ENCODE peak calls at places on chromosomes 16 and 17, in eight cellular contexts. W is MG63, D is nephron progenitor cell, V is mucosa of gallbladder, R is iPS DF 6.9, O is BJ, S is tibial nerve, J is Caki2. Y is an unnamed sample.

GRCh38 chr16:74605746-74606520 is 981 bp downstream of the GLG1 start:
- DNase-seq in W (no peak), D (no peak), V (peak), R (no peak), O (no peak), S (no peak), J (no peak), Y (no peak)

GRCh38 chr17:58120195-58120822 is 27.9 kb upstream of the OR4D1 start:
- DNase-seq in W (peak), D (peak), V (peak), R (no peak), O (no peak), S (peak), J (peak), Y (peak)

GRCh38 chr17:75763613-75764416 is 1.2 kb downstream of the GALK1 start:
- DNase-seq in W (no peak), D (no peak), V (no peak), R (no peak), O (no peak), S (no peak), J (no peak), Y (no peak)

GRCh38 chr16:67393111-67393789 is at the start of gene TPPP3:
- DNase-seq in W (no peak), D (peak), V (peak), R (no peak), O (peak), S (peak), J (peak), Y (peak)

GRCh38 chr17:4186244-4186920 is 43.4 kb downstream of the CYB5D2 start:
- DNase-seq in W (no peak), D (no peak), V (no peak), R (no peak), O (no peak), S (no peak), J (no peak), Y (no peak)

GRCh38 chr16:85471469-85472431 is 141.4 kb upstream of the GSE1 start:
- DNase-seq in W (no peak), D (no peak), V (no peak), R (no peak), O (no peak), S (no peak), J (no peak), Y (no peak)

GRCh38 chr16:58904254-58904653 is 170.1 kb upstream of the GOT2 start:
- DNase-seq in W (peak), D (no peak), V (no peak), R (no peak), O (no peak), S (no peak), J (no peak), Y (no peak)

GRCh38 chr17:32348483-32348800 is 1.5 kb upstream of the ZNF207 start:
- DNase-seq in W (no peak), D (no peak), V (peak), R (no peak), O (no peak), S (no peak), J (no peak), Y (no peak)